ENCODE peak calls at places on chromosomes 11 and 22, in five cellular contexts. F, H, P, K and S are unnamed samples.

GRCh38 chr11:78812513-78813293 is 238.0 kb upstream of the NARS2 start:
- DNase-seq in F (no peak), K (peak), H (peak), P (no peak), S (peak)

GRCh38 chr11:114085965-114086364 is 26.5 kb downstream of the ZBTB16 start:
- DNase-seq in P (no peak), F (no peak), H (no peak), K (no peak), S (no peak)

GRCh38 chr11:110509485-110509884 is 79.7 kb downstream of the FDX1 start:
- DNase-seq in P (no peak), K (no peak), F (no peak), H (no peak), S (no peak)

GRCh38 chr11:86523738-86524602 is 148.4 kb downstream of the ME3 start:
- DNase-seq in K (peak), P (no peak), F (peak), H (peak), S (peak)

GRCh38 chr22:37930270-37930951 is 23.0 kb downstream of the C22orf23 start:
- DNase-seq in P (no peak), H (peak), K (peak), F (no peak), S (peak)

GRCh38 chr11:98434296-98434695 is 586.5 kb upstream of the CNTN5 start:
- DNase-seq in P (no peak), K (no peak), H (no peak), F (no peak), S (no peak)

GRCh38 chr11:72781313-72782080 is 12.3 kb downstream of the STARD10 start:
- DNase-seq in K (no peak), H (peak), P (no peak), F (peak), S (peak)

GRCh38 chr11:16191212-16191851 is 165.0 kb downstream of the SOX6 start:
- DNase-seq in F (no peak), P (no peak), H (no peak), K (peak), S (no peak)

GRCh38 chr11:71342116-71342515 is 89.7 kb upstream of the SHANK2 start:
- DNase-seq in K (peak), F (no peak), H (no peak), P (no peak), S (peak)

GRCh38 chr11:69942333-69942820 is 123.2 kb upstream of the FGF3 start:
- DNase-seq in H (no peak), P (no peak), K (no peak), F (no peak), S (no peak)

GRCh38 chr11:70854891-70855556 is 397.4 kb downstream of the SHANK2 start:
- DNase-seq in P (no peak), K (no peak), H (no peak), F (no peak), S (no peak)

GRCh38 chr11:110376711-110377324 is 52.9 kb upstream of the FDX1 start:
- DNase-seq in K (peak), H (peak), F (peak), P (peak), S (peak)

GRCh38 chr11:67494371-67495233 is 10.6 kb downstream of the PITPNM1 start:
- DNase-seq in K (no peak), P (no peak), H (no peak), F (no peak), S (no peak)

GRCh38 chr11:118437736-118438125 is 1.4 kb downstream of the KMT2A start:
- DNase-seq in K (peak), H (peak), P (peak), F (no peak), S (peak)

GRCh38 chr22:50190182-50190951 is 4.7 kb downstream of the TRABD start:
- DNase-seq in P (no peak), H (peak), K (no peak), F (peak), S (peak)

GRCh38 chr11:60887531-60887930 is 18.9 kb downstream of the PRPF19 start:
- DNase-seq in K (peak), H (peak), F (peak), P (peak), S (peak)

GRCh38 chr11:62439785-62440602 is 21.2 kb downstream of the SCGB1A1 start:
- DNase-seq in F (no peak), P (no peak), H (no peak), K (peak), S (no peak)

GRCh38 chr11:121299417-121299816 is 6.8 kb downstream of the SC5D start:
- DNase-seq in P (no peak), F (no peak), K (peak), H (no peak), S (no peak)

GRCh38 chr22:49067504-49067903 is 760.2 kb downstream of the BRD1 start:
- DNase-seq in F (no peak), P (no peak), H (no peak), K (no peak), S (no peak)

GRCh38 chr11:86743223-86744118 is 56.9 kb upstream of the PRSS23 start:
- DNase-seq in F (peak), P (no peak), K (peak), H (peak), S (peak)

GRCh38 chr11:120238968-120239620 is 846 bp upstream of the POU2F3 start:
- DNase-seq in H (no peak), K (no peak), P (no peak), F (no peak), S (no peak)

DNA sequence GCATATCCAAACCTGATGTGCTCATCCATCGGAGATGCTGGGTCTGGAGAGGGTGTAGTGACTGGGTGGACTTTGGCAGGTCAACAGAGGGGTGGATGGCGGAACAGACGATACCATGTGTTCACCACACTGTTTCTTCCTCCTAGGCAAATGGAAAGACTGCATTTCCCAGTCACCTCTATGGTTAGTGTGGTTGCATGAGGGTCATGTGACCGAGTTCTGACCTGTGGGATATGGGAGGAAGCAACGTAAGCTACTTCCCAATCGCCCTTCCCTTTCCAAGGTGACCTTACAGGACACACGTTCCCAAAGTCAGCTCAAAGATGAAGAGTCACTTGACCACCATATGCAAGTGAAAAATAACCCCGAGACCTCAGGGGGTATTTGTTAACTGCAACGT is 27.7 kb downstream of the TSPAN32 start:
- DNase-seq in F (no peak), P (no peak), H (no peak), K (no peak), S (no peak)
- H4K8ac ChIP-seq in F (no peak), P (no peak), H (no peak), K (no peak), S (no peak)

GRCh38 chr11:10515418-10515817 is 25.6 kb downstream of the RNF141 start:
- DNase-seq in P (no peak), H (no peak), K (no peak), F (no peak), S (no peak)
- H4K8ac ChIP-seq in P (no peak), H (no peak), K (no peak), F (no peak), S (no peak)

DNA sequence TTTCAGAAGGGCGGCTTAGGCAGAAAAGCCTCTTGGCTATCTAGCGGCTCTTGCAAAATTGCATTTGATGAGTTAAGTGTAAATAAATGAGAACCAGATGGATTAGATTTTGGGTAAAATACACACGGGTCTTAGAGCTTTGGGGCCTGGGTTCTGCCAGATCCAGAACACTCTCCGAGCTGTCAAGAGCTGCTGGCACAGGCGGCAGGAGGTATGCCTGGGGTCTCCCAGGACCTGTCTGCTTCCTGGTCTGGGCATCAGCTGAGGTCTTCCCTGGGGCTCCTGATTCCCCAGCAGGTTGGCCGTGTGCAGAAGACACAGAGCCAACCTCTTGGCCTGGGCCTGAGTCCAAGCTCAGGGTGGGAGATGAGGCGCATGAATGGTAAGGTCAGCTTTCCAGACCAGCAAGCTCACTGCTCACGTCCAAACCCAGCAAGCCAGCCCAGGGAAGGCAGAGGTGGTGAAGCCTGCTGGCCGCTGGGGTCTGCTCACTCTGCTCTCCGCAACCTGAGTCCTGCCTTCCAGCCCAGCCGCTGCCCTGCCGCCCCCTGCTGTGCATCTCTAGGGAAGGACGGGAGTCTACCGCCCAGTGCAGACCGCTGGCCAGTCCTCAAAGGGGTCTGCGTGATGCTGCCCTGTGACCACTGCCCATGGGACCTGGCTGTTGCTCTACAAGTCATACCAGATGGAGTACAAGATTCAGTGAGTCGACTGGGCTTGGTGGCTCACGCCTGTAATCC is 44.9 kb downstream of the SCUBE1 start:
- DNase-seq in H (no peak), K (no peak), F (no peak), P (no peak), S (no peak)
- H4K8ac ChIP-seq in H (no peak), K (no peak), F (no peak), P (no peak), S (no peak)

DNA sequence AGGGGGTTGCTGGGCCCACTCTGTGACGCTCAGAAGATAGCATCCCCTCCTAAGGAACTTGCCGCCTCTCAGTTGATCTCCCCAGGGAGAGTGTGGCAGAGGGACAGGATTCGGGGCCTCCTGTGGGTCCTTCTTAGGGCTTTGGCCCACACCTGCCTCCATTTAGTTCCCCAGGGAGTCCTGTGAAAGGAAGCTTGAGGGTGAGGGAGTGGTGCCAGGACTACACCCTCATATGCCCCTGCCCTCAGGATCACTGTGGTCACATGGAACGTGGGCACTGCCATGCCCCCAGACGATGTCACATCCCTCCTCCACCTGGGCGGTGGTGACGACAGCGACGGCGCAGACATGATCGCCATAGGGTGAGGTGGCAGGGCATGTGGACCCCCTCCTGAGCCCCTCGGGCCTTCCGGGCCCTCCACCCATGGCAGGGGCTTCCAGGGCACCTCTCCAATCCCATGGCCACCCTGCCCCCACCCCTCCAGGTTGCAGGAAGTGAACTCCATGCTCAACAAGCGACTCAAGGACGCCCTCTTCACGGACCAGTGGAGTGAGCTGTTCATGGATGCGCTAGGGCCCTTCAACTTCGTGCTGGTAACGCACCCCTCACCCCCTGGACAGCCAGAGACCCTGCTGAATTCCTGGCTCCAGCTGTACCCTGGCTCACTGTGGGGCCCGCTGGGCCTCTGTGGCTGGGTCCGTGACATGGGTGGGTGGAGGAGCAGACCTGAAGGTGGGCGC is 3.5 kb downstream of the INPP5J start:
- DNase-seq in H (no peak), P (no peak), K (no peak), F (no peak), S (no peak)
- H4K8ac ChIP-seq in H (no peak), P (no peak), K (no peak), F (no peak), S (no peak)

GRCh38 chr11:112590778-112591177 is 330.1 kb upstream of the PLET1 start:
- DNase-seq in P (no peak), H (no peak), K (no peak), F (no peak), S (peak)
- H4K8ac ChIP-seq in P (no peak), H (no peak), K (no peak), F (no peak), S (no peak)

GRCh38 chr11:91998466-91998865 is 226.2 kb upstream of the FAT3 start:
- DNase-seq in P (no peak), F (no peak), K (no peak), H (no peak), S (no peak)

GRCh38 chr11:91997178-91997577 is 227.4 kb upstream of the FAT3 start:
- DNase-seq in H (no peak), F (no peak), P (no peak), K (no peak), S (no peak)

GRCh38 chr11:91996526-91996925 is 228.1 kb upstream of the FAT3 start:
- DNase-seq in H (no peak), K (no peak), P (no peak), F (peak), S (no peak)
- H4K8ac ChIP-seq in H (no peak), K (no peak), P (no peak), F (no peak), S (no peak)

GRCh38 chr22:41524809-41525449 is 19.3 kb downstream of the POLR3H start:
- DNase-seq in H (peak), F (no peak), K (no peak), P (no peak), S (no peak)
- H4K8ac ChIP-seq in H (no peak), F (no peak), K (peak), P (no peak), S (no peak)

DNA sequence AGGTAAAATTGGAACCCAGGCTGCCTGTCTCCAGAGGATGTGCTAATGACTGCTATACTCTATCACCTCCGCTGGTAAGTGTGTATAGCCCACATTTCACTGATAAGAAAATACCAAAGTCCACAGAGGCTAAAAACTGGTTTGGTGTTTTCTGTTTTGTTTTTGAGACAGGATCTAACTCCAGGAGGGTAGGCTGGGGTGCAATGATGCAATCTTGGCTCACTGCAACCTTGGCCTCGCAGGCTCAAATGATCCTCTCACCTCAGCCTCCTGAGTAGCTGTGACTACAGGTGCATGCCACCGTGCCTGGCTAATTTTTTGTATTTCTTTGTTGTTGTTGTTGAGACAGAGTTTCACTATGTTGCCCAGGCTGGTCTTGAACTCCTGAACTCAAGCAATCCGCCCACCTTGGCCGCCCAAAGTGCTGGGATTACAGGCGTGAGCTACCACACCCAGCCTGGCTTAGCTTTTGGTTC is 409.8 kb downstream of the LARGE1 start:
- DNase-seq in H (no peak), P (no peak), F (no peak), K (no peak), S (no peak)
- H4K8ac ChIP-seq in H (no peak), P (no peak), F (no peak), K (no peak), S (no peak)

DNA sequence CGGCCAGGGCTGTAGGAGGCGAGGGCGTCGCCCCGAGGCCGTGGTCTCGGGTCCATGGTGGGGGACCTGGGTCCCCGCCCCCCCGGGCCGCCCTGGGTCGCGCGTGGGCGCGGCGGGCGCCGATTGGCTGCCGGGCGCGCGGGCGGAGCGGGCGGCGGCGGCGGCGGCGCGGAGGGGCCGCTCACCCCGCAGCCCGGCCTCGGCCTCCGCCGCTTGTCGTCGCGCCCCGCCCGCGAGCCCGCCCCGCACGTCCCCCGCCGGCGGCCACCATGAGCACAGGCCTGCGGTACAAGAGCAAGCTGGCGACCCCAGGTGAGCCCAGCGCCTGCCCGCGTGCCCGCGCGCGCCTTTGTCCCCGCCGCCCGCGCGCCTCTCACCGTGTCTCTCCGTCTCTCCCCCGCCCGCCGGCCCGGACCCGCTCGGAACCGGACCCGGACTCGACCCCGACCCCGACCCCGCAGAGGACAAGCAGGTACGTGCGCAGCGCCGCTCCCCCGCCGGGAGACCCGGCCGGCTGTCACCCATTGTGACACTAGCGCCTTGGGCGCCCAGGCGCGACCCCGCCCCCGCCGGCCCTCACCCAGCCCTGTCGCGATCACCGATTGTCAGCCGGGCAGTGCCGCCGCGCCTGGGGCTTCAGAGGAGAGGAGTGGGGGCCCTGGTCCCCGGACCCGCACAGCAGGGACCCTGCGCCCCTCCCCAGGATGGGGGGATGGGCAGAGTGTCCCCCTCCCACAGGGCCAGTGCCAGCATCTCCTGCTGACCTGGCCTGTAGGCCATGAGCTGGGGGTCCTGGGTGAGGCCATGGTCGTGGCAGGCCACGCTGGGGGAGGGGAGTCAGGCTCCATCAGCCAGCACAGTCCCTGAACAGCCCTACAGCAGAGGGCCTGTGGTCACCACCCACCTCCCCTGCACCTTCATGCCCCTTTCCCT is at the start of gene SEPTIN5:
- DNase-seq in F (no peak), H (no peak), K (no peak), P (no peak), S (no peak)
- H4K8ac ChIP-seq in F (no peak), H (no peak), K (peak), P (peak), S (peak)